ENCODE peak calls at places on chromosomes 5 and 9, in ten cellular contexts. Q, E, S, J, A, B, U, V, L and T are unnamed samples.

GRCh38 chr5:174384509-174384947 is 339.0 kb downstream of the NSG2 start:
- DNase-seq in B (peak; percentile 90), Q (no peak), L (no peak), E (no peak), J (peak; percentile 55), V (peak; percentile 79), S (peak; percentile 90), A (no peak), U (no peak), T (no peak)

GRCh38 chr9:93699650-93700049 is 123.3 kb downstream of the PHF2 start:
- DNase-seq in Q (no peak), L (no peak), S (no peak), A (no peak), J (no peak), V (no peak), B (no peak), E (no peak), U (no peak), T (no peak)

GRCh38 chr5:138459311-138459710 is 6.0 kb upstream of the EGR1 start:
- DNase-seq in E (no peak), Q (no peak), J (no peak), L (no peak), U (no peak), S (no peak), V (no peak), B (no peak), A (no peak), T (peak; percentile 90)

GRCh38 chr5:32785639-32786216 is 74.6 kb downstream of the NPR3 start:
- DNase-seq in E (no peak), V (no peak), S (no peak), A (no peak), Q (no peak), J (no peak), U (no peak), B (peak; percentile 80), L (no peak), T (no peak)

GRCh38 chr5:146561711-146562110 is 45.7 kb upstream of the GPR151 start:
- DNase-seq in A (no peak), E (no peak), U (no peak), S (peak; percentile 22), Q (no peak), L (no peak), B (no peak), V (no peak), J (no peak), T (no peak)

GRCh38 chr9:23467276-23467675 is 358.8 kb downstream of the ELAVL2 start:
- DNase-seq in J (no peak), Q (no peak), B (no peak), S (no peak), L (no peak), U (no peak), A (no peak), E (no peak), V (no peak), T (no peak)

GRCh38 chr9:96486351-96487029 is 36.5 kb downstream of the HABP4 start:
- DNase-seq in A (peak; percentile 79), S (peak; percentile 84), L (no peak), B (peak; percentile 76), Q (no peak), E (no peak), J (peak; percentile 45), U (peak; percentile 86), V (peak; percentile 82), T (no peak)

GRCh38 chr9:12771891-12772290 is 2.9 kb upstream of the LURAP1L start:
- DNase-seq in Q (no peak), E (peak; percentile 92), S (peak; percentile 53), V (peak; percentile 47), U (no peak), B (no peak), J (no peak), A (no peak), L (no peak), T (no peak)

GRCh38 chr5:98455660-98456059 is 317.8 kb upstream of the RGMB start:
- DNase-seq in Q (no peak), V (peak; percentile 77), A (no peak), L (no peak), B (peak; percentile 27), S (no peak), E (no peak), U (no peak), J (peak; percentile 27), T (no peak)

GRCh38 chr5:170571331-170571731 is 67.5 kb downstream of the KCNIP1 start:
- DNase-seq in S (peak; percentile 52), L (peak; percentile 30), B (peak; percentile 40), V (peak; percentile 52), Q (no peak), U (no peak), E (no peak), J (peak; percentile 7), A (no peak), T (no peak)

GRCh38 chr9:121650220-121651013 is 1.0 kb upstream of the DAB2IP start:
- DNase-seq in U (no peak), S (peak; percentile 63), V (peak; percentile 56), A (peak; percentile 56), Q (peak; percentile 89), B (peak; percentile 53), L (peak; percentile 93), J (peak; percentile 29), E (no peak), T (no peak)

GRCh38 chr9:128128836-128129590 is 1.5 kb upstream of the PTGES2 start:
- DNase-seq in Q (no peak), A (no peak), L (no peak), J (no peak), U (no peak), V (no peak), B (no peak), E (no peak), S (no peak), T (peak; percentile 40)

GRCh38 chr5:1137567-1138444 is 25.9 kb upstream of the SLC12A7 start:
- DNase-seq in U (no peak), E (no peak), V (no peak), Q (no peak), S (no peak), J (no peak), L (no peak), A (no peak), B (no peak), T (no peak)

GRCh38 chr5:59206132-59206581 is 623.3 kb downstream of the RAB3C start:
- DNase-seq in U (no peak), A (no peak), B (peak; percentile 89), J (no peak), V (peak; percentile 70), S (peak; percentile 88), E (peak; percentile 71), Q (no peak), L (no peak), T (no peak)

GRCh38 chr5:13658761-13659160 is 285.7 kb downstream of the DNAH5 start:
- DNase-seq in J (no peak), S (no peak), E (peak; percentile 97), Q (no peak), A (no peak), B (no peak), L (no peak), U (no peak), V (no peak), T (no peak)

GRCh38 chr9:111828193-111828592 is 33.5 kb upstream of the SHOC1 start:
- DNase-seq in Q (no peak), J (no peak), B (peak; percentile 47), A (no peak), E (peak; percentile 36), L (no peak), S (peak; percentile 31), V (no peak), U (no peak), T (no peak)
- TF ChIP-seq CTCF in Q (no peak), J (no peak), B (peak; percentile 12), A (peak; percentile 32), E (peak; percentile 62), L (no peak), S (no peak), V (no peak), U (no peak), T (no peak)

DNA sequence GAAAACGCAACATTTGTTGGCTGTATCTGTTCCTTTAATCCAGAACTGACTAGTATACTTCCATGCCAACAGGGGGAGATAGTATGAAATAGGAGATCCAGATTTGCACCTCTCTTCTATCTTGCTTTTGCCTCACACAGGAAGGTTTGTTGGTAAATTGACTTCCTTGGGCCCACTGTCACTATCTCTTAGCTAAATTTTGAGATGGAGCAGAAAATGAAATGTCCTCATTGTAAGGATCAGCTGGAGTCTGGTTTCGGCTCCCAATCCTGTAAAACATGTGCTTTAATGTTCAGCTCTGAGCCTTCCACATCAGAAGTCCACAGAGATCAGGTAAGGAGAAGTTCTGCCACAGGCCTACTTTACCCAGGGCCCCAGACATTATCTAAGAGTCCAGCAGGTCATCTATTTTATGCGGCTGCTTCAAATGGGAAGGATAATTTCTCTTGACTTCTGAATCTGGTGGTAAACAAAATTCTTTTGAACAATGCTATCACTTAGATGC is 176.8 kb downstream of the FER start:
- DNase-seq in L (peak; percentile 53), J (no peak), S (no peak), U (no peak), E (no peak), B (no peak), Q (no peak), V (no peak), A (no peak), T (no peak)
- TF ChIP-seq CTCF in L (peak; percentile 52), J (peak; percentile 16), S (peak; percentile 11), U (no peak), E (peak; percentile 28), B (peak; percentile 16), Q (no peak), V (no peak), A (no peak), T (no peak)

DNA sequence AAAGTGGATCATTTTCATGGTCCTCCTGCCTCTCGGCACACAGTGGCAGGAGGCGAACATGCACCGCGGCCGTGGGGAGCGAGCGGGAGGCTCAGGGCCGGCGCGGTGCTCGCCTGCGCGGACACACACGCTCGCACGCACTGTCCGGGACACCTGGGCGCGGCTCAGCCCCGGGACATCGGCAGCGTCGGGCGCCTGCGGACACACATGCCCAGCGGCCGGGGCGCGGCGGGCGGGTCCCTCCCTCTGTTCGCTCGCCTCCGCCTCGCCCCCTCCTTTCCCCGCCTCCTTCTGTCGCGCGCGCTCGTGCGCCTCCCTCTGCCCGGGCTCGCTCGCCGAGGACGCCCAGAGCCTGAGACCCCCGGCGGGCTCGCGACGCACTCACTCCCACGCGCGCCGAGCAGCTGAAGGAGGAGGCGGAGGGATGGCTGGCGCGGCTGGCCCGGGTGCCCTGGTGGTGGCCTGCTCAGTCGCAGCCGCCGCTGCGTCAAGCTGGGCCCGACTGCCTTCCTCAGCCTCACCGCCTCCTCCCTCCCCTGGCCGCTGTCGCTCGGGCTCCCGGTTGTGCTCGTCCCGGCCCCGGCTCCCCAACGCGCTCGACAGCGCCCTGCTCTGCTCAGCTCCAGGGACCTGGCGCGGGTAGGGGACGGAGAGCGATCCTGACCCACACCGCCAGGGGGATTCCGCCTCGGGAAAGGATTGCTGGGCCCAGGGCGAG is at the start of gene FRMD3:
- DNase-seq in A (peak; percentile 91), S (peak; percentile 64), B (peak; percentile 78), U (peak; percentile 89), E (peak; percentile 10), V (peak; percentile 16), Q (peak; percentile 83), J (no peak), L (peak; percentile 87), T (peak; percentile 82)
- TF ChIP-seq CTCF in A (peak; percentile 91), S (peak; percentile 70), B (peak; percentile 75), U (peak; percentile 64), E (peak; percentile 48), V (peak; percentile 32), Q (peak; percentile 44), J (peak; percentile 40), L (peak; percentile 57), T (peak; percentile 80)

DNA sequence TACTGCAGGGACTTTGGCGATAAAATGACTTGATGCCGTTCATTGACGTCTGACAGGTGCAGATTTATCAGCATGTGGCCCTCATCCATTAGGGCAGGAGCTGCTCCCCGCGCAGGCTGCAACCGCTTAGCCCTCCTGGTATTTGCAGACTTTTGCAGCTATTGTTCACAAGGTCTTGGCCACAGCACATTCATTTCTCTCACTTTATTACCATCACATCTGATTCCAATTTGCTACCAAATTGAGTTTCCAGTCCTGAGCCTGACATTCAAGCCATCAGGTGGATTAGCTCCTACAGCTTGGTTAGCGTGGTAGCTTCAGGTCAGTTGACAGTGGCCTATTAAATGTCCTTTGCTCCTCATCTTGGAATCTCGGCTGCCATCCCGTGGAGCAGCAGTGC is 299.2 kb downstream of the CD180 start:
- DNase-seq in S (no peak), U (no peak), E (no peak), Q (no peak), V (no peak), B (no peak), A (no peak), J (no peak), L (no peak), T (no peak)
- TF ChIP-seq CTCF in S (no peak), U (no peak), E (no peak), Q (no peak), V (no peak), B (no peak), A (no peak), J (no peak), L (no peak), T (no peak)